ENCODE peak calls at places on chromosomes 2 and 18, in seven cellular contexts. D is HCT116, U is HepG2, M is H1, A is NT2/D1, Z is GM12878, Y is SK-N-SH. K is an unnamed sample.

GRCh38 chr2:46160326-46160725 is 136.9 kb upstream of the EPAS1 start:
- DNase-seq in D (no peak), Z (no peak), M (no peak), U (no peak), Y (no peak), A (no peak), K (no peak)

GRCh38 chr2:221125691-221126090 is 446.4 kb downstream of the EPHA4 start:
- DNase-seq in Y (no peak), D (no peak), Z (no peak), M (no peak), U (no peak), A (no peak), K (no peak)

GRCh38 chr2:124264496-124265160 is 239.5 kb downstream of the CNTNAP5 start:
- DNase-seq in M (no peak), Z (no peak), D (no peak), Y (no peak), A (no peak), U (no peak), K (no peak)

GRCh38 chr2:191927991-191928390 is 81.1 kb upstream of the CAVIN2 start:
- DNase-seq in U (no peak), Z (no peak), A (no peak), M (no peak), D (no peak), Y (no peak), K (no peak)

GRCh38 chr2:199467462-199467822 is 9.7 kb upstream of the SATB2 start:
- DNase-seq in Y (no peak), D (no peak), Z (no peak), M (peak), U (no peak), A (no peak), K (no peak)

GRCh38 chr2:69184224-69184623 is 171.2 kb downstream of the ANTXR1 start:
- DNase-seq in A (no peak), U (no peak), D (no peak), Z (no peak), Y (peak), M (no peak), K (no peak)

GRCh38 chr18:79575891-79576685 is 103.5 kb upstream of the CTDP1 start:
- DNase-seq in A (no peak), D (no peak), M (peak), Z (no peak), U (no peak), Y (no peak), K (no peak)

GRCh38 chr2:10792001-10792400 is 20.6 kb downstream of the PDIA6 start:
- DNase-seq in D (no peak), U (no peak), M (no peak), Y (no peak), A (no peak), Z (no peak), K (no peak)

GRCh38 chr18:58216071-58216471 is 172.0 kb downstream of the NEDD4L start:
- DNase-seq in A (peak), Y (no peak), U (no peak), D (no peak), Z (no peak), M (no peak), K (peak)

GRCh38 chr2:144181006-144181405 is 338.9 kb downstream of the ZEB2 start:
- DNase-seq in Z (no peak), D (no peak), A (no peak), Y (no peak), U (no peak), M (no peak), K (no peak)

GRCh38 chr2:144183744-144184143 is 336.2 kb downstream of the ZEB2 start:
- DNase-seq in U (no peak), D (no peak), M (no peak), Z (peak), Y (no peak), A (no peak), K (no peak)
- TF ChIP-seq YY1 in U (no peak), D (no peak), M (no peak), Z (peak), Y (no peak), A (no peak), K (no peak)

GRCh38 chr2:32739679-32740078 is 111.8 kb downstream of the TTC27 start:
- DNase-seq in U (no peak), A (no peak), Z (no peak), D (no peak), M (no peak), Y (no peak), K (no peak)

GRCh38 chr2:32745191-32745590 is 117.3 kb downstream of the TTC27 start:
- DNase-seq in Z (no peak), U (no peak), A (no peak), Y (no peak), M (no peak), D (no peak), K (no peak)

GRCh38 chr2:32741575-32741974 is 113.7 kb downstream of the TTC27 start:
- DNase-seq in U (no peak), A (no peak), Y (no peak), M (no peak), D (no peak), Z (no peak), K (no peak)

GRCh38 chr2:32743480-32744236 is 115.8 kb downstream of the TTC27 start:
- DNase-seq in Y (no peak), D (no peak), M (no peak), Z (peak), U (peak), A (no peak), K (no peak)

DNA sequence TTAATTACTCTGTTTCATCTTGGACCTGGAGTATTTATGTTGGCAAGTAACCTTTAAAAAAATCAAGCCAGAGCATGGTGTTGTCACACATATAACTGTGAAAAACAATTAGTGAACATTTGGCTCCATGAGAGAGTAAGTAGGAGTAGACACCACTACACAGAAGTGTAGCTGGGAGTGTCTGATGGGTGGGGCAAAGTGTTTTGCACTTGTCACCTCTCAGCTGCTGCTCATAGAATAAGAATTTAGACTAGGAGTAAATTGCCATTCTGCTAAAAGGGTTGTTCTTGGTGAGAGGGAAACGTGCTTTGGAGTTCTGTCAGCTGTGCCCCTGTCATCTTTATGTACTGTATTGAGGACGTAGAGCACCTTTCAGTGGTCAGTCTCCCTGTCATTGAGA is 114.5 kb downstream of the TTC27 start:
- DNase-seq in M (no peak), D (no peak), U (no peak), Z (no peak), Y (no peak), A (no peak), K (no peak)
- TF ChIP-seq YY1 in M (no peak), D (no peak), U (no peak), Z (no peak), Y (no peak), A (no peak), K (no peak)

DNA sequence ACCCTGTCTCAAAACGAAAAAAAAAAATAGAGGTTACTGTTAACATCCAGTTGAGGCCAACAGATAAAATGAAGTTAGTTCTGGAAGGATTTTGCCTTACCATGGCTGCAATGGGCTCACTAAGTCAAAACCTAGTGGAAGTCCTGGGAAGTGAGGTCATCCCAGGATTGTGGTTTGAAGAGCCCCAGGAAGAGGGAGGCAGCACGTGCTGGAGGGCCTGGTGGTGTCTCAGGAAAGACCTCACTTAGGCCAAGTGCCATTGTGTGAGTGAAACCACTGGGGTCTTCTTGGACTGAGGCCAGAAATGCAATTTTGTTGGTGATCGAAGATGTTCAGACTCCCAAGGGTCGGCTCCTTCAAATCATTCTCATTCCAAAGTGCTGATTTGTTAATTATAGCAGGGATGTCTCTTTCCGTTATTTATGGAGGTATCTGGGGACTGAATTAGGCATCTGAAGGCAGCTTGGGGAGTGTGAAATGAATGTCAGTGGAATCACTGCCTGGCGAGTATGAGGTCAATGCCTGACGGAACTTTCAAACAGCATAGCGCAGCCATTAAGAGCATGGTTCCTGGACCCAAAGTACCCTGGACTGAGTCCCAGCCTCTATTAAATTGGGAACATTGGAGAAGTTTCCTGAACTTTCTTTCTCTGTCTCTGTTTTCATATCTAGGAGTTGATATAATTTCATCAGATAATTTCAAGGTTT is 60.1 kb downstream of the IL1R2 start:
- DNase-seq in M (no peak), Z (no peak), D (no peak), Y (no peak), U (no peak), A (no peak), K (no peak)
- TF ChIP-seq YY1 in M (no peak), Z (no peak), D (no peak), Y (no peak), U (no peak), A (no peak), K (no peak)

GRCh38 chr2:121284424-121285076 is 452 bp downstream of the TFCP2L1 start:
- DNase-seq in M (peak), U (no peak), D (no peak), A (no peak), Y (peak), Z (no peak), K (no peak)
- TF ChIP-seq YY1 in M (no peak), U (no peak), D (no peak), A (no peak), Y (no peak), Z (no peak), K (no peak)

GRCh38 chr2:111168528-111168929 is 47.8 kb downstream of the BCL2L11 start:
- DNase-seq in D (peak), M (no peak), U (no peak), A (no peak), Z (peak), Y (no peak), K (peak)
- TF ChIP-seq YY1 in D (peak), M (no peak), U (no peak), A (no peak), Z (peak), Y (no peak), K (peak)

DNA sequence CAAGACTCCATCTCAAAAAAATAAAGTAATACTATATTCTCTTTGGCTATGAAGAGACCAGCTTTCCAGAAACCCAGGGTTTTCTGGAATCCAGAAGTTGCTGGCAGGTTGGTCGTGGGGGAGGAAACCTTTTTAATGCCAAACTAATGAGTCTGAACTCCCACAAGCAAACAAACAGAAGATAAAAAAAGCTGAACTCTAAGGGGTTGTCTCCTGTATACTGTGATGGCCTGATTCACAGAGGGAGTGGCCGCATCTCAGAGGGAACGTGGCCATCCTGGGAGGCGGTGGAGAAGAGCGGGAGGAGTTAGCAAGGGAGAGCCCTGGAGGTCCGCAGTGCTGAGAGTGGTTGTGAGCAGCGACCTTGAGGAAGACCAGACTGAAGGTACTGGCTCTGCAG is 36.1 kb downstream of the LIMS1 start:
- DNase-seq in U (no peak), Y (no peak), D (no peak), A (no peak), Z (no peak), M (no peak), K (peak)
- TF ChIP-seq YY1 in U (no peak), Y (no peak), D (no peak), A (no peak), Z (no peak), M (no peak), K (no peak)

GRCh38 chr2:188607501-188607900 is 315.8 kb downstream of the GULP1 start:
- DNase-seq in U (no peak), A (no peak), D (no peak), Z (no peak), M (no peak), Y (no peak), K (no peak)
- TF ChIP-seq YY1 in U (no peak), A (no peak), D (no peak), Z (no peak), M (no peak), Y (no peak), K (no peak)

K was measured in K562.